ENCODE peak calls at places on chromosome 4, in seven cellular contexts. S is transverse colon, X is cardiac muscle cell, V is adrenal gland, G is psoas muscle, A is Peyer's patch, E is vagina. P is an unnamed sample. For H3K36me3, the result is how much of the 10 kb centered on the place peaks cover.

GRCh38 chr4:176971576-176972105 is 178.9 kb upstream of the VEGFC start:
- DNase-seq in S (no peak), X (no peak), V (no peak), G (no peak), A (no peak), E (no peak), P (no peak)

GRCh38 chr4:112517067-112517588 is 1.1 kb upstream of the NEUROG2 start:
- DNase-seq in S (no peak), X (no peak), V (no peak), G (no peak), A (no peak), E (no peak), P (no peak)

GRCh38 chr4:185726931-185727330 is 85.1 kb downstream of the SORBS2 start:
- DNase-seq in S (peak), X (no peak), V (peak), G (no peak), A (no peak), E (no peak), P (no peak)

GRCh38 chr4:1255151-1255550 is 6.2 kb upstream of the CTBP1 start:
- DNase-seq in S (no peak), X (no peak), V (no peak), G (no peak), A (no peak), E (no peak), P (no peak)

GRCh38 chr4:10619220-10619619 is 65.3 kb downstream of the CLNK start:
- DNase-seq in S (peak), X (no peak), V (peak), G (no peak), A (no peak), E (no peak), P (no peak)

GRCh38 chr4:23680616-23681518 is 209.0 kb downstream of the PPARGC1A start:
- DNase-seq in S (no peak), X (no peak), V (no peak), G (no peak), A (no peak), E (no peak), P (no peak)

GRCh38 chr4:176818531-176818930 is 25.8 kb upstream of the VEGFC start:
- DNase-seq in S (no peak), X (no peak), V (no peak), G (no peak), A (no peak), E (no peak), P (no peak)

GRCh38 chr4:1576200-1576960 is 107.7 kb downstream of the FAM53A start:
- DNase-seq in S (no peak), X (no peak), V (no peak), G (peak), A (no peak), E (no peak), P (no peak)

GRCh38 chr4:39698424-39699009 is 581 bp downstream of the UBE2K start:
- DNase-seq in S (peak), X (peak), V (peak), G (peak), A (peak), E (no peak), P (peak)

GRCh38 chr4:2261110-2261852 is 628 bp downstream of the MXD4 start:
- DNase-seq in S (peak), X (peak), V (peak), G (peak), A (peak), E (no peak), P (no peak)

GRCh38 chr4:17027495-17027894 is 129.1 kb upstream of the LDB2 start:
- DNase-seq in S (no peak), X (no peak), V (peak), G (no peak), A (no peak), E (no peak), P (no peak)

GRCh38 chr4:153232768-153233167 is 28.5 kb downstream of the TRIM2 start:
- DNase-seq in S (peak), X (peak), V (no peak), G (no peak), A (no peak), E (no peak), P (peak)

GRCh38 chr4:17448689-17449088 is 63.2 kb downstream of the QDPR start:
- DNase-seq in S (no peak), X (no peak), V (no peak), G (no peak), A (no peak), E (no peak), P (no peak)

GRCh38 chr4:40254961-40255721 is 58.3 kb downstream of the RHOH start:
- DNase-seq in S (no peak), X (no peak), V (no peak), G (no peak), A (no peak), E (no peak), P (no peak)

GRCh38 chr4:8607603-8608481 is 15.3 kb downstream of the CPZ start:
- DNase-seq in S (peak), X (peak), V (peak), G (no peak), A (no peak), E (no peak), P (no peak)

GRCh38 chr4:147683717-147684700 is at the start of gene PRMT9:
- DNase-seq in S (peak), X (peak), V (peak), G (peak), A (peak), E (peak), P (peak)

GRCh38 chr4:182536221-182536620 is 293.0 kb downstream of the TENM3 start:
- DNase-seq in S (no peak), X (peak), V (no peak), G (no peak), A (no peak), E (no peak), P (no peak)

GRCh38 chr4:119627267-119628190 is 1.1 kb downstream of the PDE5A start:
- DNase-seq in S (peak), X (peak), V (peak), G (peak), A (peak), E (peak), P (peak)

GRCh38 chr4:189858445-189858844 is 82.2 kb upstream of the FRG1 start:
- DNase-seq in S (no peak), X (no peak), V (no peak), G (no peak), A (no peak), E (no peak), P (no peak)

GRCh38 chr4:86579941-86580340 is 14.2 kb upstream of the PTPN13 start:
- DNase-seq in S (no peak), X (no peak), V (no peak), G (no peak), A (no peak), E (no peak), P (no peak)

GRCh38 chr4:188941524-188942109 is 802.4 kb downstream of the TRIML1 start:
- DNase-seq in S (no peak), X (no peak), V (peak), G (no peak), A (no peak), E (no peak), P (no peak)

GRCh38 chr4:35934370-35934981 is 309.8 kb downstream of the ARAP2 start:
- DNase-seq in S (no peak), X (peak), V (no peak), G (no peak), A (no peak), E (no peak), P (no peak)
- TF ChIP-seq CTCF in S (no peak), X (peak), V (peak), G (peak), A (no peak), E (peak), P (peak)

DNA sequence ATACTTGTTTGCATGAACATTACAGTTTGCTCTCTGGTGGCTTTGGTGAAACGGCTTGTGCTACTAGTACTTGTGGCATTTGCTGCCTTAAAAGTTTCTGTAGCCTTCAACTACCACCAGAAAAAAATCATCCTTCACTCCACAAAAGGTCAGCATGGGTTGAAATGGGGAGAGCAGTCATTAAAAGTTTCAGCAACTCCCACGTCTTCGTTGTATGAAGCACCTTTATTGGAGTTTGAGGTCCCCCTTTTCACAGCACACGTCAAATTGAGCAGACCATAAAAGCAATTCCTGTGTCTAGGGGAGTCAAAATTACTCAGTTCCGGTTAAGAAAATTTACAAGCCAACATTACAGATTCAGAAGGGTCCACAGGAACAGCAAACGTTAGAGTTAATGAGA is 23.0 kb upstream of the CCNA2 start:
- DNase-seq in S (no peak), X (no peak), V (no peak), G (no peak), A (no peak), E (no peak), P (no peak)
- H3K36me3 ChIP-seq in S (under half), X (under half), V (under half), G (under half), A (under half), E (under half), P (under half)

DNA sequence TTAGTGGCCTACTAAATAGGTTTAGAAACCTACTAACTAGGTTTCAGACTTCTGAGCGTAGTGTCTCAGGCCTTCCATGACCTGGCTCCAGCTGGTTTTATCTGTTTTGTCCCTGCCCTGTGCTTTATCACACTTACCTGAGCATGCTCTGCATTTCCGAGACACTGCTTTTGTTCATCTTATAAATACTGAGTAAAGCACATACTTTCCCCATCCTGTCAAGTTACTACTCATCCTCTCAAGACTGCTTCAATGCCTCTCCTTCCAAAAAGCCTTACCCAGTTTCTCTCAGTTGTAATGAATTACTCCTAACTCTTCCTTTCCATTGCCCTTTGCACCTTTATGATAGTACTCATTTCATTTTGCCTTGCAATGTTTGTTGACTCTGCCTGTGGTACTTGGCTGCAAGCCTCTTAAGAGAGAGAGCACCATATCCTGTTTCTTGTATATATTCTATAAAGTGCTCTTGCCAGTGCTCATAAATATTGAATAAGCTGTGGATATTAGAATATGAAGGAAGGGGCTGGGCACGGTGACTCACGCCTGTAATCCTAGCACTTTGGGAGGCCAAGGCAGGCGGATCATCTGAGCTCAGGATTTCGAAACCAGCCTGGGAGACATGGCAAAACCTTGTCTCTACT is 34.4 kb downstream of the SLAIN2 start:
- DNase-seq in S (peak), X (no peak), V (peak), G (no peak), A (no peak), E (no peak), P (no peak)
- H3K27ac ChIP-seq in S (peak), X (peak), V (no peak), G (peak), A (peak), E (no peak), P (no peak)

GRCh38 chr4:82833696-82834313 is 35.2 kb upstream of the SCD5 start:
- DNase-seq in S (peak), X (no peak), V (peak), G (no peak), A (no peak), E (no peak), P (no peak)
- TF ChIP-seq CTCF in S (no peak), X (no peak), V (no peak), G (peak), A (no peak), E (no peak), P (no peak)

DNA sequence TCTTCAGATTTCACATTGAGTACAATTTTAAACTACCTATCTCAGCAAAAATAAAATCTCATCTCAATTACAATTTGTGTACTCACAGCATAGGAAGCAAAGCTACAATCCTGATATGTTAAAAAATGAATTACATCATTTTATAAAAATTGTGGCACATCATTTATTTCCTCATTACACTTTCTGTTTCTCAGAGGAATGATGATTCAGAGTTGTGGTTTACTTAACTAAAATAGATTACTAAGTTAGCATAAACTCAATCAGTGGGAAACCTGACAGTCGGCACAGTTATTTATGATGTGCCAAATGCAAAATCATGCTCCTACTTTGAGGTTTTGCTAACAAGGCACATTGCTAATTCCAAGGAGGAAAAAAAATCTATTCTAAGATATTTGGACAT is 325.0 kb downstream of the FBXO8 start:
- DNase-seq in S (no peak), X (no peak), V (no peak), G (no peak), A (no peak), E (no peak), P (no peak)
- H3K36me3 ChIP-seq in S (under half), X (under half), V (under half), G (under half), A (under half), E (under half), P (under half)

DNA sequence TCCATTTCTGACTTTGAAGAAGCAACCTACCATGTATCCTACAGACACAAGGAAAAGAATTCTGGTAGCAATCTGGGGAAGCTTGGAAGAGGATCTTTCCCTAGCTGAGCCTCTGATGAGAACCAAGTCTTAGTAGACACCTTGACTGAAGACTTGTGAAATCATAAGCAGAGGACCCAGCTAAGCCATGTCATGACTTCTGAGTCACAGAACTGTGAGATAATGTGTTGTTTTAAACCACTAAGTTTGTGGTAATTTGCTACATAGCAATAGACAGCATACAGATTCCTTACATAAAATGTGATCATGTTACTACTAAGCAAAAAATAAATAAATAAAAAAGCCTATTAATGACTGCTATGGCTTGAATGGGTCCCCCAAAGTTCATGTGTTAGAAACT is 71.3 kb upstream of the ANKRD50 start:
- DNase-seq in S (no peak), X (no peak), V (no peak), G (no peak), A (no peak), E (no peak), P (no peak)
- H3K27ac ChIP-seq in S (no peak), X (no peak), V (no peak), G (no peak), A (no peak), E (no peak), P (no peak)

GRCh38 chr4:117560329-117560728 is 474.0 kb upstream of the NDST3 start:
- DNase-seq in S (no peak), X (no peak), V (no peak), G (no peak), A (no peak), E (no peak), P (no peak)
- TF ChIP-seq CTCF in S (no peak), X (no peak), V (no peak), G (no peak), A (no peak), E (no peak), P (no peak)

GRCh38 chr4:82489076-82489475 is 58.7 kb downstream of the ENOPH1 start:
- DNase-seq in S (no peak), X (no peak), V (no peak), G (no peak), A (no peak), E (no peak), P (no peak)
- H3K36me3 ChIP-seq in S (under half), X (under half), V (under half), G (under half), A (under half), E (under half), P (under half)

GRCh38 chr4:38533024-38533556 is 130.9 kb upstream of the KLF3 start:
- DNase-seq in S (no peak), X (no peak), V (no peak), G (no peak), A (no peak), E (no peak), P (no peak)
- H3K27ac ChIP-seq in S (peak), X (no peak), V (no peak), G (no peak), A (no peak), E (no peak), P (no peak)